ENCODE peak calls at places on chromosomes 4 and X, in eight cellular contexts. H is GM20000; P is H7; F is neural crest cell; O is activated CD8-positive, alpha-beta T cell treated with anti-CD3 and anti-CD28 coated beads, Interleukin-2, amount 10 ng/mL, durations not matched to agents 7 days and 5 days; W is aorta; Q is stromal cell of bone marrow; L is stimulated activated CD4-positive, alpha-beta T cell treated with anti-CD3 and anti-CD28 coated beads, TNF-alpha, amount 100 ng/mL, for 4 hours. K is an unnamed sample.

GRCh38 chrX:151974336-151975227 is at the start of gene GABRE:
- DNase-seq in H (no peak), P (peak), F (peak), O (no peak), W (peak), Q (no peak), L (no peak), K (no peak)

GRCh38 chrX:1468250-1468772 is 15.6 kb upstream of the ASMTL start:
- DNase-seq in H (peak), P (no peak), F (no peak), O (peak), W (no peak), Q (peak), L (peak), K (peak)

GRCh38 chrX:72121381-72121780 is 10.3 kb downstream of the RTL5 start:
- DNase-seq in H (no peak), P (no peak), F (no peak), O (peak), W (peak), Q (peak), L (no peak), K (no peak)

GRCh38 chr4:69577245-69577644 is 62.2 kb downstream of the UGT2A2 start:
- DNase-seq in H (no peak), P (no peak), F (no peak), O (no peak), W (no peak), Q (no peak), L (no peak), K (no peak)

GRCh38 chrX:9842541-9842940 is 56.3 kb downstream of the SHROOM2 start:
- DNase-seq in H (peak), P (peak), F (no peak), O (no peak), W (no peak), Q (no peak), L (no peak), K (no peak)

GRCh38 chr4:52914051-52914605 is 52.0 kb downstream of the RASL11B start:
- DNase-seq in H (no peak), P (no peak), F (no peak), O (no peak), W (no peak), Q (peak), L (no peak), K (no peak)

GRCh38 chr4:978957-979701 is 5.8 kb upstream of the DGKQ start:
- DNase-seq in H (no peak), P (no peak), F (no peak), O (no peak), W (no peak), Q (no peak), L (no peak), K (no peak)

GRCh38 chr4:91330555-91331137 is 973.1 kb upstream of the GRID2 start:
- DNase-seq in H (no peak), P (no peak), F (no peak), O (no peak), W (no peak), Q (no peak), L (no peak), K (peak)

GRCh38 chr4:88616275-88616996 is 24.2 kb downstream of the HERC3 start:
- DNase-seq in H (no peak), P (no peak), F (no peak), O (no peak), W (no peak), Q (peak), L (no peak), K (peak)

GRCh38 chrX:1418901-1419544 is 27.1 kb upstream of the SLC25A6 start:
- DNase-seq in H (no peak), P (peak), F (no peak), O (no peak), W (peak), Q (no peak), L (no peak), K (no peak)

GRCh38 chr4:17812125-17812524 is 1.3 kb downstream of the NCAPG start:
- DNase-seq in H (no peak), P (no peak), F (no peak), O (no peak), W (no peak), Q (no peak), L (no peak), K (no peak)

GRCh38 chrX:102338162-102338561 is 91.2 kb downstream of the NXF2 start:
- DNase-seq in H (no peak), P (no peak), F (no peak), O (no peak), W (no peak), Q (no peak), L (no peak), K (no peak)

GRCh38 chrX:135185795-135186443 is 14.7 kb upstream of the CT55 start:
- DNase-seq in H (peak), P (peak), F (peak), O (peak), W (no peak), Q (peak), L (peak), K (peak)

GRCh38 chr4:47383829-47384427 is 79.6 kb downstream of the COMMD8 start:
- DNase-seq in H (peak), P (peak), F (no peak), O (no peak), W (no peak), Q (peak), L (no peak), K (no peak)

GRCh38 chr4:21901831-21902230 is 46.7 kb downstream of the KCNIP4 start:
- DNase-seq in H (no peak), P (no peak), F (no peak), O (no peak), W (no peak), Q (peak), L (no peak), K (peak)

GRCh38 chr4:165953181-165953580 is 80.1 kb downstream of the TLL1 start:
- DNase-seq in H (no peak), P (no peak), F (no peak), O (no peak), W (no peak), Q (no peak), L (no peak), K (no peak)

GRCh38 chr4:27702710-27703431 is 842.2 kb downstream of the STIM2 start:
- DNase-seq in H (no peak), P (peak), F (peak), O (no peak), W (no peak), Q (no peak), L (no peak), K (peak)